ENCODE peak calls at places on chromosomes 5 and 9, in ten cellular contexts. K is HCT116, N is GM23338, D is suprapubic skin, P is stomach, R is upper lobe of left lung, Q is vagina, Y is prostate gland, E is HepG2, O is GM12878. U is an unnamed sample. For H3K4me1, the result is how much of the 10 kb centered on the place peaks cover.

GRCh38 chr5:80101993-80102392 is 66.8 kb downstream of the THBS4 start:
- DNase-seq in K (no peak), N (no peak), D (no peak), P (no peak), R (no peak), Q (no peak), Y (no peak), E (no peak), O (no peak), U (no peak)

GRCh38 chr9:110116543-110116885 is 91.4 kb downstream of the C9orf152 start:
- DNase-seq in K (no peak), N (no peak), D (no peak), P (no peak), R (no peak), Q (no peak), Y (no peak), E (no peak), O (no peak), U (no peak)

GRCh38 chr5:53027913-53028312 is 38.8 kb downstream of the ITGA2 start:
- DNase-seq in K (no peak), N (no peak), D (no peak), P (peak), R (no peak), Q (no peak), Y (peak), E (no peak), O (no peak), U (no peak)

GRCh38 chr9:105681724-105682123 is 12.6 kb upstream of the TMEM38B start:
- DNase-seq in K (no peak), N (no peak), D (no peak), P (no peak), R (no peak), Q (peak), Y (no peak), E (no peak), O (no peak), U (no peak)

GRCh38 chr5:6501701-6502100 is 53.0 kb downstream of the UBE2QL1 start:
- DNase-seq in K (no peak), N (peak), D (no peak), P (no peak), R (no peak), Q (no peak), Y (no peak), E (no peak), O (no peak), U (no peak)

GRCh38 chr5:14178671-14179211 is 35.6 kb downstream of the TRIO start:
- DNase-seq in K (no peak), N (peak), D (no peak), P (no peak), R (no peak), Q (no peak), Y (no peak), E (no peak), O (no peak), U (no peak)

GRCh38 chr5:96692436-96692835 is 30.3 kb downstream of the CAST start:
- DNase-seq in K (no peak), N (no peak), D (no peak), P (no peak), R (no peak), Q (no peak), Y (no peak), E (no peak), O (no peak), U (no peak)

GRCh38 chr9:86946712-86947145 is 577 bp downstream of the GAS1 start:
- DNase-seq in K (no peak), N (no peak), D (peak), P (peak), R (no peak), Q (no peak), Y (peak), E (no peak), O (no peak), U (peak)

GRCh38 chr9:77017505-77017894 is 2.0 kb upstream of the FOXB2 start:
- DNase-seq in K (no peak), N (no peak), D (no peak), P (no peak), R (no peak), Q (no peak), Y (no peak), E (no peak), O (no peak), U (no peak)

GRCh38 chr5:68618501-68618900 is 402.9 kb downstream of the PIK3R1 start:
- DNase-seq in K (no peak), N (no peak), D (no peak), P (no peak), R (no peak), Q (no peak), Y (no peak), E (no peak), O (no peak), U (no peak)

DNA sequence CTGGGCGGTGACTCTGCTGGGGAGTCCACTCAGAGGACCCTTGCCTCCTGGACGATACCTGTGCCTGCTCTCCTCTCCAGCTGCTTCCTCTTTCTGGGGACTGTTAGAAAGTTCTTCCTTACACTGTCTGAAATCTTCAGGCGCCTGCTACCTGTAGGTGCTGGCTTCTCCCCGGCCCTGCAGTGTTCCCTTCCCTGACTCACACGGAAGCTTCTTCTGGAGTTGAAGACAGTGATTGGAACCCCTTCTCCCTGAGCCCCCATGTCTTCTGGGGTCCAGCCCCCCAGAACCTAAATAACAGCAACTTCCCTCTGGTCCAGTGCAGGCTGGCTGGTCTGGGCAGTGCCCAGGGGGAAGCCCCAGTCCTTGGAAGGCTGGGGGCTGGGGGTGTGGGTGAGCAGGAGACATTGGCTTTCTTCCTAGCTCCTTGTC is 652 bp downstream of the GSN start:
- DNase-seq in K (no peak), N (no peak), D (no peak), P (no peak), R (no peak), Q (no peak), Y (no peak), E (no peak), O (no peak), U (no peak)
- H3K4me1 ChIP-seq in K (under half), N (under half), D (half or more), P (under half), R (half or more), Q (half or more), Y (under half), E (under half), O (under half), U (under half)

GRCh38 chr9:108142504-108143201 is 653.1 kb upstream of the KLF4 start:
- DNase-seq in K (no peak), N (peak), D (peak), P (peak), R (no peak), Q (peak), Y (peak), E (no peak), O (no peak), U (peak)
- TF ChIP-seq POLR2AphosphoS5 in K (no peak), N (no peak), D (no peak), P (peak), R (peak), Q (peak), Y (peak), E (no peak), O (no peak), U (peak)

GRCh38 chr5:157308826-157309465 is 43.0 kb downstream of the CYFIP2 start:
- DNase-seq in K (no peak), N (peak), D (no peak), P (no peak), R (no peak), Q (no peak), Y (no peak), E (no peak), O (peak), U (no peak)
- H3K4me1 ChIP-seq in K (under half), N (under half), D (under half), P (under half), R (under half), Q (under half), Y (under half), E (under half), O (under half), U (under half)

GRCh38 chr9:19104528-19105282 is 2.0 kb upstream of the HAUS6 start:
- DNase-seq in K (no peak), N (no peak), D (no peak), P (no peak), R (no peak), Q (no peak), Y (peak), E (no peak), O (no peak), U (no peak)
- TF ChIP-seq POLR2AphosphoS5 in K (no peak), N (no peak), D (no peak), P (no peak), R (no peak), Q (no peak), Y (peak), E (no peak), O (no peak), U (no peak)

DNA sequence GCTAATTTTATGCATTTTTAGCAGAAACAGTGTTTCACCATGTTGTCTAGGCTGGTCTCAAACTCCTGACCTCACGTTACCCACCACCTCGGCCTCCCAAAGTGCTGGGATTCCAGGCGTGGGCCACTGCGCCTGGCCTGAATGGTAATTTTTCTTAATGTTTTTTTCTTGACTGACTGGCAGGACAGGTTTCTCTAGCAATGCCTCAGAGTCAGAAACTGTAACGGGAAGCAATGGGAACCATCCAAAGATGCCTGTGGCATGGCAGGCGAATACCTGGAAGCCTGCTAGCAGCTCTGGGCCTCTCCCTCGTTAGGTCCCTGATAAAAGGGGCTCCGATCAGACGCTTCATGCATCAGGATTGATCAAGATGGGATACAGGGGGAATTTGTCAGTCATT is 639.2 kb downstream of the NR2F1-AS1 start:
- DNase-seq in K (no peak), N (no peak), D (no peak), P (no peak), R (no peak), Q (no peak), Y (peak), E (no peak), O (no peak), U (no peak)
- H3K4me1 ChIP-seq in K (under half), N (under half), D (under half), P (under half), R (under half), Q (under half), Y (under half), E (half or more), O (under half), U (under half)

U was measured in spleen.